ENCODE peak calls at places on chromosomes 2 and 18, in eight cellular contexts. One of them, this sample, is unnamed.

GRCh38 chr2:119387381-119388129 is 20.8 kb downstream of the DBI start:
- DNase-seq in effector memory CD8-positive, alpha-beta T cell: no peak
- DNase-seq in stimulated activated CD8-positive, alpha-beta memory T cell treated with anti-CD3 and anti-CD28 coated beads, Interleukin-7, amount 100 ng/mL, for 1 hour: no peak
- DNase-seq in activated effector memory CD4-positive, alpha-beta T cell treated with Interleukin-2 at 50 U/mL for 16 hours: no peak
- DNase-seq in DMS79 treated with DMSO at 0.1 percent for 48 hours: peak
- DNase-seq in GM13976: peak
- DNase-seq in KBM-7: peak
- DNase-seq in hepatocyte: peak
- DNase-seq in this sample: no peak

GRCh38 chr18:63559567-63560491 is 17.7 kb downstream of the SERPINB12 start:
- DNase-seq in effector memory CD8-positive, alpha-beta T cell: no peak
- DNase-seq in GM13976: no peak
- DNase-seq in activated effector memory CD4-positive, alpha-beta T cell treated with Interleukin-2 at 50 U/mL for 16 hours: no peak
- DNase-seq in hepatocyte: no peak
- DNase-seq in KBM-7: no peak
- DNase-seq in DMS79 treated with DMSO at 0.1 percent for 48 hours: no peak
- DNase-seq in stimulated activated CD8-positive, alpha-beta memory T cell treated with anti-CD3 and anti-CD28 coated beads, Interleukin-7, amount 100 ng/mL, for 1 hour: no peak
- DNase-seq in this sample: no peak

GRCh38 chr2:215746507-215747243 is 266.7 kb downstream of the MREG start:
- DNase-seq in DMS79 treated with DMSO at 0.1 percent for 48 hours: no peak
- DNase-seq in GM13976: no peak
- DNase-seq in activated effector memory CD4-positive, alpha-beta T cell treated with Interleukin-2 at 50 U/mL for 16 hours: no peak
- DNase-seq in KBM-7: no peak
- DNase-seq in stimulated activated CD8-positive, alpha-beta memory T cell treated with anti-CD3 and anti-CD28 coated beads, Interleukin-7, amount 100 ng/mL, for 1 hour: no peak
- DNase-seq in hepatocyte: no peak
- DNase-seq in effector memory CD8-positive, alpha-beta T cell: no peak
- DNase-seq in this sample: no peak

GRCh38 chr2:102736607-102737409 is 25.0 kb upstream of the TMEM182 start:
- DNase-seq in KBM-7: peak
- DNase-seq in DMS79 treated with DMSO at 0.1 percent for 48 hours: peak
- DNase-seq in effector memory CD8-positive, alpha-beta T cell: peak
- DNase-seq in hepatocyte: peak
- DNase-seq in GM13976: peak
- DNase-seq in activated effector memory CD4-positive, alpha-beta T cell treated with Interleukin-2 at 50 U/mL for 16 hours: peak
- DNase-seq in stimulated activated CD8-positive, alpha-beta memory T cell treated with anti-CD3 and anti-CD28 coated beads, Interleukin-7, amount 100 ng/mL, for 1 hour: peak
- DNase-seq in this sample: peak

GRCh38 chr2:86035371-86035882 is 70.3 kb downstream of the POLR1A start:
- DNase-seq in activated effector memory CD4-positive, alpha-beta T cell treated with Interleukin-2 at 50 U/mL for 16 hours: no peak
- DNase-seq in DMS79 treated with DMSO at 0.1 percent for 48 hours: no peak
- DNase-seq in GM13976: no peak
- DNase-seq in effector memory CD8-positive, alpha-beta T cell: no peak
- DNase-seq in hepatocyte: no peak
- DNase-seq in KBM-7: no peak
- DNase-seq in stimulated activated CD8-positive, alpha-beta memory T cell treated with anti-CD3 and anti-CD28 coated beads, Interleukin-7, amount 100 ng/mL, for 1 hour: no peak
- DNase-seq in this sample: no peak

GRCh38 chr2:174614261-174614660 is 16.7 kb upstream of the WIPF1 start:
- DNase-seq in activated effector memory CD4-positive, alpha-beta T cell treated with Interleukin-2 at 50 U/mL for 16 hours: no peak
- DNase-seq in effector memory CD8-positive, alpha-beta T cell: no peak
- DNase-seq in stimulated activated CD8-positive, alpha-beta memory T cell treated with anti-CD3 and anti-CD28 coated beads, Interleukin-7, amount 100 ng/mL, for 1 hour: no peak
- DNase-seq in DMS79 treated with DMSO at 0.1 percent for 48 hours: no peak
- DNase-seq in KBM-7: no peak
- DNase-seq in hepatocyte: no peak
- DNase-seq in GM13976: no peak
- DNase-seq in this sample: no peak

GRCh38 chr2:185689906-185690539 is 48.6 kb upstream of the FSIP2 start:
- DNase-seq in DMS79 treated with DMSO at 0.1 percent for 48 hours: no peak
- DNase-seq in hepatocyte: no peak
- DNase-seq in effector memory CD8-positive, alpha-beta T cell: no peak
- DNase-seq in stimulated activated CD8-positive, alpha-beta memory T cell treated with anti-CD3 and anti-CD28 coated beads, Interleukin-7, amount 100 ng/mL, for 1 hour: no peak
- DNase-seq in KBM-7: no peak
- DNase-seq in activated effector memory CD4-positive, alpha-beta T cell treated with Interleukin-2 at 50 U/mL for 16 hours: no peak
- DNase-seq in GM13976: no peak
- DNase-seq in this sample: no peak

GRCh38 chr18:75041586-75041985 is 167.4 kb downstream of the PTGR3 start:
- DNase-seq in activated effector memory CD4-positive, alpha-beta T cell treated with Interleukin-2 at 50 U/mL for 16 hours: no peak
- DNase-seq in effector memory CD8-positive, alpha-beta T cell: no peak
- DNase-seq in KBM-7: peak
- DNase-seq in DMS79 treated with DMSO at 0.1 percent for 48 hours: no peak
- DNase-seq in GM13976: no peak
- DNase-seq in hepatocyte: no peak
- DNase-seq in stimulated activated CD8-positive, alpha-beta memory T cell treated with anti-CD3 and anti-CD28 coated beads, Interleukin-7, amount 100 ng/mL, for 1 hour: no peak
- DNase-seq in this sample: no peak

GRCh38 chr2:212173331-212173730 is 365.3 kb downstream of the ERBB4 start:
- DNase-seq in effector memory CD8-positive, alpha-beta T cell: no peak
- DNase-seq in DMS79 treated with DMSO at 0.1 percent for 48 hours: no peak
- DNase-seq in activated effector memory CD4-positive, alpha-beta T cell treated with Interleukin-2 at 50 U/mL for 16 hours: no peak
- DNase-seq in stimulated activated CD8-positive, alpha-beta memory T cell treated with anti-CD3 and anti-CD28 coated beads, Interleukin-7, amount 100 ng/mL, for 1 hour: no peak
- DNase-seq in hepatocyte: no peak
- DNase-seq in KBM-7: no peak
- DNase-seq in GM13976: no peak
- DNase-seq in this sample: no peak

GRCh38 chr2:239049421-239050251 is 201.8 kb downstream of the TWIST2 start:
- DNase-seq in GM13976: no peak
- DNase-seq in stimulated activated CD8-positive, alpha-beta memory T cell treated with anti-CD3 and anti-CD28 coated beads, Interleukin-7, amount 100 ng/mL, for 1 hour: no peak
- DNase-seq in effector memory CD8-positive, alpha-beta T cell: no peak
- DNase-seq in KBM-7: no peak
- DNase-seq in DMS79 treated with DMSO at 0.1 percent for 48 hours: no peak
- DNase-seq in activated effector memory CD4-positive, alpha-beta T cell treated with Interleukin-2 at 50 U/mL for 16 hours: no peak
- DNase-seq in hepatocyte: no peak
- DNase-seq in this sample: no peak

GRCh38 chr2:48131503-48132293 is 225.4 kb upstream of the FBXO11 start:
- DNase-seq in stimulated activated CD8-positive, alpha-beta memory T cell treated with anti-CD3 and anti-CD28 coated beads, Interleukin-7, amount 100 ng/mL, for 1 hour: no peak
- DNase-seq in effector memory CD8-positive, alpha-beta T cell: no peak
- DNase-seq in KBM-7: no peak
- DNase-seq in hepatocyte: peak
- DNase-seq in activated effector memory CD4-positive, alpha-beta T cell treated with Interleukin-2 at 50 U/mL for 16 hours: no peak
- DNase-seq in GM13976: no peak
- DNase-seq in DMS79 treated with DMSO at 0.1 percent for 48 hours: peak
- DNase-seq in this sample: no peak

GRCh38 chr2:44480068-44480467 is 118.3 kb downstream of the CAMKMT start:
- DNase-seq in KBM-7: no peak
- DNase-seq in DMS79 treated with DMSO at 0.1 percent for 48 hours: peak
- DNase-seq in effector memory CD8-positive, alpha-beta T cell: no peak
- DNase-seq in stimulated activated CD8-positive, alpha-beta memory T cell treated with anti-CD3 and anti-CD28 coated beads, Interleukin-7, amount 100 ng/mL, for 1 hour: no peak
- DNase-seq in activated effector memory CD4-positive, alpha-beta T cell treated with Interleukin-2 at 50 U/mL for 16 hours: no peak
- DNase-seq in hepatocyte: no peak
- DNase-seq in GM13976: no peak
- DNase-seq in this sample: no peak

GRCh38 chr18:48990497-48991298 is 39.9 kb upstream of the SMAD7 start:
- DNase-seq in effector memory CD8-positive, alpha-beta T cell: no peak
- DNase-seq in DMS79 treated with DMSO at 0.1 percent for 48 hours: no peak
- DNase-seq in stimulated activated CD8-positive, alpha-beta memory T cell treated with anti-CD3 and anti-CD28 coated beads, Interleukin-7, amount 100 ng/mL, for 1 hour: no peak
- DNase-seq in GM13976: peak
- DNase-seq in activated effector memory CD4-positive, alpha-beta T cell treated with Interleukin-2 at 50 U/mL for 16 hours: no peak
- DNase-seq in hepatocyte: peak
- DNase-seq in KBM-7: no peak
- DNase-seq in this sample: no peak

GRCh38 chr2:30217644-30218361 is 13.5 kb upstream of the LBH start:
- DNase-seq in effector memory CD8-positive, alpha-beta T cell: no peak
- DNase-seq in activated effector memory CD4-positive, alpha-beta T cell treated with Interleukin-2 at 50 U/mL for 16 hours: no peak
- DNase-seq in GM13976: peak
- DNase-seq in stimulated activated CD8-positive, alpha-beta memory T cell treated with anti-CD3 and anti-CD28 coated beads, Interleukin-7, amount 100 ng/mL, for 1 hour: no peak
- DNase-seq in KBM-7: no peak
- DNase-seq in DMS79 treated with DMSO at 0.1 percent for 48 hours: peak
- DNase-seq in hepatocyte: peak
- DNase-seq in this sample: no peak

GRCh38 chr2:119609337-119609736 is 65.1 kb downstream of the CFAP221 start:
- DNase-seq in DMS79 treated with DMSO at 0.1 percent for 48 hours: no peak
- DNase-seq in KBM-7: no peak
- DNase-seq in activated effector memory CD4-positive, alpha-beta T cell treated with Interleukin-2 at 50 U/mL for 16 hours: no peak
- DNase-seq in stimulated activated CD8-positive, alpha-beta memory T cell treated with anti-CD3 and anti-CD28 coated beads, Interleukin-7, amount 100 ng/mL, for 1 hour: no peak
- DNase-seq in hepatocyte: no peak
- DNase-seq in effector memory CD8-positive, alpha-beta T cell: no peak
- DNase-seq in GM13976: no peak
- DNase-seq in this sample: no peak

GRCh38 chr18:44744206-44745180 is 63.8 kb downstream of the SETBP1 start:
- DNase-seq in DMS79 treated with DMSO at 0.1 percent for 48 hours: no peak
- DNase-seq in hepatocyte: no peak
- DNase-seq in effector memory CD8-positive, alpha-beta T cell: no peak
- DNase-seq in KBM-7: no peak
- DNase-seq in stimulated activated CD8-positive, alpha-beta memory T cell treated with anti-CD3 and anti-CD28 coated beads, Interleukin-7, amount 100 ng/mL, for 1 hour: no peak
- DNase-seq in activated effector memory CD4-positive, alpha-beta T cell treated with Interleukin-2 at 50 U/mL for 16 hours: no peak
- DNase-seq in GM13976: no peak
- DNase-seq in this sample: peak

This sample was measured in glutamatergic neuron.